ENCODE peak calls at places on chromosome 17, in four cellular contexts. K is pancreas; H is lower leg skin; R is stimulated activated CD4-positive, alpha-beta T cell treated with anti-CD3 and anti-CD28 coated beads, Interleukin-12 subunit alpha, Interleukin-12 subunit beta, amount 100 ng/mL, for 48 hours. W is an unnamed sample.

GRCh38 chr17:41304091-41304490 is 1.4 kb upstream of the KRTAP29-1 start:
- DNase-seq in K (no peak), H (no peak), R (no peak), W (no peak)

GRCh38 chr17:16915752-16916556 is 56.0 kb downstream of the TNFRSF13B start:
- DNase-seq in K (peak), H (peak), R (peak), W (peak)

GRCh38 chr17:1267471-1267947 is 2.7 kb upstream of the BHLHA9 start:
- DNase-seq in K (no peak), H (no peak), R (no peak), W (peak)

GRCh38 chr17:42286411-42287295 is 1.6 kb upstream of the STAT5A start:
- DNase-seq in K (no peak), H (peak), R (no peak), W (no peak)

GRCh38 chr17:77332981-77333685 is 192.4 kb downstream of the SEC14L1 start:
- DNase-seq in K (no peak), H (peak), R (no peak), W (peak)

GRCh38 chr17:68356520-68356919 is 65.2 kb downstream of the ARSG start:
- DNase-seq in K (no peak), H (no peak), R (peak), W (no peak)

GRCh38 chr17:3750926-3751325 is 27.2 kb downstream of the HASPIN start:
- DNase-seq in K (no peak), H (no peak), R (no peak), W (no peak)

GRCh38 chr17:51645056-51645455 is 384.7 kb downstream of the UTP18 start:
- DNase-seq in K (no peak), H (no peak), R (no peak), W (no peak)

GRCh38 chr17:28925912-28926365 is 23.1 kb upstream of the DHRS13 start:
- DNase-seq in K (no peak), H (no peak), R (peak), W (no peak)

GRCh38 chr17:27384721-27385120 is 71.5 kb upstream of the KSR1 start:
- DNase-seq in K (no peak), H (peak), R (no peak), W (no peak)

GRCh38 chr17:62057696-62058095 is 7.4 kb downstream of the MED13 start:
- DNase-seq in K (no peak), H (no peak), R (no peak), W (no peak)

GRCh38 chr17:55620023-55620422 is 102.6 kb downstream of the TMEM100 start:
- DNase-seq in K (no peak), H (no peak), R (no peak), W (no peak)

GRCh38 chr17:58535431-58535830 is 21.0 kb upstream of the MTMR4 start:
- DNase-seq in K (no peak), H (no peak), R (no peak), W (no peak)

GRCh38 chr17:336110-337021 is 16.2 kb downstream of the RPH3AL start:
- DNase-seq in K (peak), H (peak), R (no peak), W (peak)

GRCh38 chr17:10337976-10338375 is 34.8 kb downstream of the MYH13 start:
- DNase-seq in K (no peak), H (no peak), R (no peak), W (no peak)

GRCh38 chr17:57649191-57649590 is 95.9 kb downstream of the CCDC182 start:
- DNase-seq in K (no peak), H (no peak), R (no peak), W (no peak)

GRCh38 chr17:73214851-73215250 is 22.0 kb downstream of the COG1 start:
- DNase-seq in K (no peak), H (no peak), R (no peak), W (no peak)

GRCh38 chr17:58007781-58008706 is 998 bp upstream of the SRSF1 start:
- DNase-seq in K (no peak), H (no peak), R (no peak), W (peak)

GRCh38 chr17:78999056-78999768 is 10.4 kb downstream of the CANT1 start:
- DNase-seq in K (no peak), H (peak), R (no peak), W (no peak)

GRCh38 chr17:78144146-78144719 is 2.0 kb upstream of the C17orf99 start:
- DNase-seq in K (peak), H (peak), R (no peak), W (peak)

GRCh38 chr17:44940321-44940720 is 7.3 kb downstream of the KIF18B start:
- DNase-seq in K (no peak), H (no peak), R (no peak), W (no peak)

GRCh38 chr17:14033166-14033565 is 36.1 kb upstream of the COX10 start:
- DNase-seq in K (no peak), H (no peak), R (no peak), W (no peak)

GRCh38 chr17:37732313-37732712 is 12.5 kb downstream of the HNF1B start:
- DNase-seq in K (no peak), H (no peak), R (no peak), W (no peak)

GRCh38 chr17:28527859-28528258 is 21.7 kb downstream of the FOXN1 start:
- DNase-seq in K (peak), H (no peak), R (no peak), W (peak)

GRCh38 chr17:51454456-51454978 is 194.2 kb downstream of the UTP18 start:
- DNase-seq in K (no peak), H (no peak), R (no peak), W (no peak)

GRCh38 chr17:43987131-43988021 is 17.0 kb upstream of the NAGS start:
- DNase-seq in K (no peak), H (no peak), R (no peak), W (peak)

GRCh38 chr17:38456031-38456815 is 28.0 kb downstream of the ARHGAP23 start:
- DNase-seq in K (no peak), H (no peak), R (no peak), W (no peak)

GRCh38 chr17:2892305-2892971 is 96.2 kb downstream of the RAP1GAP2 start:
- DNase-seq in K (peak), H (no peak), R (no peak), W (no peak)

GRCh38 chr17:48593840-48594411 is 347 bp upstream of the HOXB5 start:
- DNase-seq in K (peak), H (peak), R (peak), W (peak)

GRCh38 chr17:32258383-32259121 is 7.1 kb upstream of the RHBDL3 start:
- DNase-seq in K (no peak), H (no peak), R (no peak), W (no peak)

GRCh38 chr17:81652901-81653771 is 3.2 kb downstream of the PDE6G start:
- DNase-seq in K (no peak), H (no peak), R (no peak), W (no peak)

GRCh38 chr17:11553135-11553534 is 45.1 kb upstream of the DNAH9 start:
- DNase-seq in K (no peak), H (no peak), R (no peak), W (no peak)

GRCh38 chr17:49696233-49696761 is 11.5 kb downstream of the SLC35B1 start:
- DNase-seq in K (no peak), H (no peak), R (peak), W (no peak)

GRCh38 chr17:7851438-7852261 is 3.2 kb upstream of the TMEM88 start:
- DNase-seq in K (peak), H (peak), R (peak), W (peak)

GRCh38 chr17:70109497-70109896 is 34.5 kb downstream of the KCNJ16 start:
- DNase-seq in K (no peak), H (no peak), R (no peak), W (peak)

GRCh38 chr17:48471807-48472484 is 41.9 kb upstream of the SKAP1 start:
- DNase-seq in K (no peak), H (no peak), R (no peak), W (no peak)